ENCODE peak calls at places on chromosomes 13 and 19, in eight cellular contexts. O is body of pancreas; E is CD4-positive, CD25-positive, alpha-beta regulatory T cell; S is pancreas; Q is kidney; X is brain microvascular endothelial cell; L is CD8-positive, alpha-beta T cell; R is HepG2. C is an unnamed sample.

GRCh38 chr19:29835447-29835846 is 23.7 kb downstream of the CCNE1 start:
- DNase-seq in O (no peak), E (no peak), S (no peak), Q (no peak), X (no peak), L (no peak), R (no peak), C (no peak)

GRCh38 chr13:34208326-34208725 is 390.4 kb downstream of the RFC3 start:
- DNase-seq in O (no peak), E (no peak), S (no peak), Q (no peak), X (no peak), L (no peak), R (no peak), C (no peak)

GRCh38 chr19:48673436-48674100 is 751 bp upstream of the NTN5 start:
- DNase-seq in O (no peak), E (no peak), S (no peak), Q (no peak), X (no peak), L (no peak), R (no peak), C (no peak)

GRCh38 chr13:31263346-31263745 is 63.6 kb downstream of the B3GLCT start:
- DNase-seq in O (no peak), E (no peak), S (no peak), Q (no peak), X (no peak), L (no peak), R (no peak), C (no peak)

GRCh38 chr13:103157034-103157433 is 90.8 kb upstream of the SLC10A2 start:
- DNase-seq in O (no peak), E (no peak), S (no peak), Q (no peak), X (no peak), L (no peak), R (no peak), C (no peak)

GRCh38 chr19:2488942-2489731 is 13.2 kb downstream of the GADD45B start:
- DNase-seq in O (peak; percentile 75), E (no peak), S (peak; percentile 85), Q (peak; percentile 89), X (no peak), L (no peak), R (no peak), C (no peak)

GRCh38 chr13:110028311-110028710 is 241.9 kb upstream of the IRS2 start:
- DNase-seq in O (no peak), E (no peak), S (no peak), Q (no peak), X (no peak), L (no peak), R (no peak), C (no peak)

GRCh38 chr13:41694902-41695301 is 237.6 kb downstream of the RGCC start:
- DNase-seq in O (peak; percentile 69), E (no peak), S (peak; percentile 27), Q (peak; percentile 71), X (peak; percentile 95), L (no peak), R (no peak), C (no peak)

GRCh38 chr19:54114340-54114826 is 1.1 kb downstream of the TFPT start:
- DNase-seq in O (peak; percentile 52), E (peak; percentile 83), S (no peak), Q (peak; percentile 85), X (peak; percentile 36), L (peak; percentile 46), R (no peak), C (peak; percentile 74)

GRCh38 chr19:53789708-53790678 is 34.1 kb downstream of the NLRP12 start:
- DNase-seq in O (no peak), E (no peak), S (no peak), Q (no peak), X (no peak), L (no peak), R (no peak), C (no peak)

GRCh38 chr13:51643882-51644281 is 59.6 kb downstream of the WDFY2 start:
- DNase-seq in O (no peak), E (peak; percentile 28), S (no peak), Q (no peak), X (peak; percentile 87), L (no peak), R (peak; percentile 63), C (no peak)

GRCh38 chr13:49954674-49955455 is 18.7 kb upstream of the SPRYD7 start:
- DNase-seq in O (no peak), E (no peak), S (no peak), Q (no peak), X (no peak), L (no peak), R (no peak), C (no peak)

GRCh38 chr13:73261739-73262216 is 203.0 kb downstream of the KLF5 start:
- DNase-seq in O (peak; percentile 24), E (no peak), S (no peak), Q (no peak), X (no peak), L (no peak), R (no peak), C (no peak)

GRCh38 chr13:93788456-93788855 is 561.8 kb downstream of the GPC6 start:
- DNase-seq in O (peak; percentile 3), E (no peak), S (no peak), Q (no peak), X (no peak), L (no peak), R (peak; percentile 64), C (no peak)

GRCh38 chr19:31269425-31270127 is 79.7 kb downstream of the TSHZ3 start:
- DNase-seq in O (no peak), E (no peak), S (no peak), Q (peak; percentile 81), X (peak; percentile 14), L (no peak), R (no peak), C (no peak)

GRCh38 chr13:113804017-113804702 is 45.1 kb downstream of the TMEM255B start:
- DNase-seq in O (no peak), E (no peak), S (no peak), Q (peak; percentile 64), X (no peak), L (no peak), R (no peak), C (no peak)

GRCh38 chr13:60647547-60647946 is 250.5 kb downstream of the TDRD3 start:
- DNase-seq in O (no peak), E (no peak), S (no peak), Q (no peak), X (no peak), L (no peak), R (no peak), C (no peak)

GRCh38 chr19:3968556-3969434 is 2.1 kb downstream of the DAPK3 start:
- DNase-seq in O (peak; percentile 91), E (no peak), S (peak; percentile 76), Q (peak; percentile 96), X (peak; percentile 99), L (no peak), R (peak; percentile 98), C (peak; percentile 14)

GRCh38 chr13:94829201-94829600 is 116.9 kb upstream of the SOX21 start:
- DNase-seq in O (no peak), E (no peak), S (no peak), Q (no peak), X (no peak), L (no peak), R (no peak), C (no peak)

DNA sequence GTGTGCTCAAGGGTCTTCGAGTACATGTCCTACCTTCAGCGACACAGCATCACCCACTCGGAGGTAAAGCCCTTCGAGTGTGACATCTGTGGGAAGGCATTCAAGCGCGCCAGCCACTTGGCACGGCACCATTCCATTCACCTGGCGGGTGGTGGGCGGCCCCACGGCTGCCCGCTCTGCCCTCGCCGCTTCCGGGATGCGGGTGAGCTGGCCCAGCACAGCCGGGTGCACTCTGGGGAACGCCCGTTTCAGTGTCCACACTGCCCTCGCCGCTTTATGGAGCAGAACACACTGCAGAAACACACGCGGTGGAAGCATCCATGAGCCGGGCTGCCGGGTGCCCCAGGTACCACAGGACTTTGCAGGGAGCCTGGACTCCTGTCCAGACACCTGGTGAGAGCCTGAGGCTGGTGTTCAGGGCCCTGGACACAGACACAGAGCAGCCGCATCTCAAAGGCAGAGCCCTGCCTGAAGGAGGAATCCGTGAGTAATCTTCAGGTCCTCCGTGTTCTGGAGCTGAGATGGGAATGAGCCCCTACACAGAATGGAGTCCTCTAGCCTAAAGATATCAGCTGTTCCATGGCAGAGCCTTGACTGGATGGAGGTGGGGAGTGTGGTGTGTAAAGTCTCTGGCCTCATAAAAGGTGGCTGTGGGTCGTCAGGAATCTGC is 1.5 kb downstream of the ZNF581 start:
- DNase-seq in O (no peak), E (no peak), S (peak; percentile 51), Q (peak; percentile 87), X (no peak), L (no peak), R (no peak), C (no peak)
- H3K4me3 ChIP-seq in O (no peak overlapping the region), E (no peak overlapping the region), S (peak overlapping the region; percentile 86), Q (peak overlapping the region; percentile 79), X (peak overlapping the region; percentile 80), L (peak overlapping the region; percentile 66), R (peak overlapping the region; percentile 96), C (peak overlapping the region; percentile 92)

GRCh38 chr13:71754407-71754974 is 112.5 kb downstream of the DACH1 start:
- DNase-seq in O (peak; percentile 25), E (no peak), S (no peak), Q (no peak), X (no peak), L (no peak), R (no peak), C (no peak)

GRCh38 chr13:71760226-71760591 is 106.8 kb downstream of the DACH1 start:
- DNase-seq in O (no peak), E (no peak), S (no peak), Q (no peak), X (no peak), L (no peak), R (no peak), C (no peak)

GRCh38 chr13:71758823-71759222 is 108.2 kb downstream of the DACH1 start:
- DNase-seq in O (no peak), E (no peak), S (no peak), Q (no peak), X (no peak), L (no peak), R (no peak), C (no peak)

GRCh38 chr13:71759506-71760225 is 107.3 kb downstream of the DACH1 start:
- DNase-seq in O (no peak), E (no peak), S (no peak), Q (no peak), X (no peak), L (no peak), R (peak; percentile 10), C (no peak)
- H3K4me3 ChIP-seq in O (no peak overlapping the region), E (no peak overlapping the region), S (no peak overlapping the region), Q (no peak overlapping the region), X (no peak overlapping the region), L (no peak overlapping the region), R (no peak overlapping the region), C (no peak overlapping the region)

GRCh38 chr19:8655340-8655709 is 24.9 kb downstream of the NFILZ start:
- DNase-seq in O (no peak), E (peak; percentile 34), S (no peak), Q (no peak), X (no peak), L (peak; percentile 48), R (no peak), C (no peak)
- H3K4me3 ChIP-seq in O (no peak overlapping the region), E (no peak overlapping the region), S (no peak overlapping the region), Q (no peak overlapping the region), X (no peak overlapping the region), L (no peak overlapping the region), R (no peak overlapping the region), C (peak overlapping the region; percentile 3)

DNA sequence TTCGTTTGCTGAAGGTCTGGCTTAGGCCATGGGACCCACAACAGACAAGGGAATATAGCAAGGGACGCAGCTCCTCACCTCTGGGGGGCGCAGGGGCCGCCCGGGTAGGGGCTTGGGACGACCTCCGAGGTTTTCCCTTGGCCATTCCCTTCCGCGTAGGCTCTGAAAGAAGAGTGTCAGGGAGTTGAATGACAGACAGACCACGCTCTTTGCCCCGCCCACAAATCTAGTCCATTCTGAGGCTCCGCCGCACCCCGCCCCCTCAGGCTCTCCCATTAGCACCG is 11.4 kb upstream of the ZNF414 start:
- DNase-seq in O (no peak), E (no peak), S (no peak), Q (no peak), X (no peak), L (no peak), R (no peak), C (no peak)
- H3K4me3 ChIP-seq in O (no peak overlapping the region), E (no peak overlapping the region), S (peak overlapping the region; percentile 46), Q (peak overlapping the region; percentile 67), X (peak overlapping the region; percentile 55), L (no peak overlapping the region), R (peak overlapping the region; percentile 62), C (no peak overlapping the region)

C was measured in Jurkat, Clone E6-1.